ENCODE peak calls at places on chromosomes 5 and 9, in eight cellular contexts. J, C, G, E, X, W, P and U are unnamed samples.

GRCh38 chr9:101028346-101029299 is at the start of gene PLPPR1:
- DNase-seq in E (peak; percentile 87), J (no peak), W (peak; percentile 62), P (peak; percentile 41), G (peak; percentile 11), X (no peak), C (no peak), U (peak; percentile 92)

GRCh38 chr5:21263361-21263760 is 1275.4 kb upstream of the CDH18 start:
- DNase-seq in W (no peak), J (no peak), X (peak; percentile 7), G (peak; percentile 9), E (no peak), P (no peak), C (no peak), U (no peak)

GRCh38 chr5:134524826-134525686 is at the start of gene JADE2:
- DNase-seq in C (peak; percentile 66), J (peak; percentile 86), G (no peak), X (peak; percentile 82), E (peak; percentile 62), P (peak; percentile 84), W (peak; percentile 47), U (peak; percentile 82)

GRCh38 chr9:109975574-109976327 is 195.8 kb downstream of the PALM2AKAP2 start:
- DNase-seq in G (no peak), J (no peak), W (no peak), E (no peak), X (peak; percentile 25), C (no peak), P (no peak), U (peak; percentile 6)

GRCh38 chr9:114899461-114899860 is 30.9 kb downstream of the TNFSF8 start:
- DNase-seq in P (no peak), G (no peak), W (peak; percentile 19), C (no peak), J (no peak), X (no peak), E (no peak), U (no peak)

GRCh38 chr9:95089257-95089873 is 228.1 kb downstream of the FANCC start:
- DNase-seq in G (no peak), W (no peak), E (no peak), P (no peak), J (no peak), C (no peak), X (no peak), U (no peak)

GRCh38 chr5:95892784-95893354 is 68.8 kb downstream of the ELL2 start:
- DNase-seq in C (peak; percentile 31), W (no peak), P (no peak), G (no peak), J (peak; percentile 78), X (peak; percentile 68), E (peak; percentile 40), U (peak; percentile 80)

GRCh38 chr5:31280210-31280609 is 86.7 kb downstream of the CDH6 start:
- DNase-seq in E (no peak), X (no peak), C (no peak), P (no peak), W (no peak), J (no peak), G (no peak), U (no peak)